ENCODE peak calls at places on chromosome 19, in four cellular contexts. One of them, this sample, is unnamed.

GRCh38 chr19:1676351-1677266 is 24.2 kb upstream of the TCF3 start:
- DNase-seq in GM12892: no peak
- DNase-seq in activated T-cell treated with anti-CD3 and anti-CD28 coated beads, Interleukin-2, amount 50 U/mL, for 48 hours: no peak
- DNase-seq in neural progenitor cell: no peak
- DNase-seq in this sample: no peak

GRCh38 chr19:18663940-18664530 is 19.4 kb upstream of the CRTC1 start:
- DNase-seq in GM12892: no peak
- DNase-seq in activated T-cell treated with anti-CD3 and anti-CD28 coated beads, Interleukin-2, amount 50 U/mL, for 48 hours: no peak
- DNase-seq in neural progenitor cell: no peak
- DNase-seq in this sample: no peak

GRCh38 chr19:29678484-29679106 is 13.3 kb downstream of the PLEKHF1 start:
- DNase-seq in GM12892: no peak
- DNase-seq in activated T-cell treated with anti-CD3 and anti-CD28 coated beads, Interleukin-2, amount 50 U/mL, for 48 hours: no peak
- DNase-seq in neural progenitor cell: no peak
- DNase-seq in this sample: no peak

GRCh38 chr19:3370214-3370720 is 3.9 kb downstream of the NFIC start:
- DNase-seq in GM12892: no peak
- DNase-seq in activated T-cell treated with anti-CD3 and anti-CD28 coated beads, Interleukin-2, amount 50 U/mL, for 48 hours: no peak
- DNase-seq in neural progenitor cell: no peak
- DNase-seq in this sample: no peak

GRCh38 chr19:4368128-4368820 is 24.9 kb downstream of the MPND start:
- DNase-seq in GM12892: no peak
- DNase-seq in activated T-cell treated with anti-CD3 and anti-CD28 coated beads, Interleukin-2, amount 50 U/mL, for 48 hours: peak
- DNase-seq in neural progenitor cell: no peak
- DNase-seq in this sample: no peak

GRCh38 chr19:10575011-10575716 is 6.4 kb upstream of the CDKN2D start:
- DNase-seq in GM12892: no peak
- DNase-seq in activated T-cell treated with anti-CD3 and anti-CD28 coated beads, Interleukin-2, amount 50 U/mL, for 48 hours: no peak
- DNase-seq in neural progenitor cell: no peak
- DNase-seq in this sample: no peak

GRCh38 chr19:10289836-10290438 is at the start of gene ICAM5:
- DNase-seq in GM12892: no peak
- DNase-seq in activated T-cell treated with anti-CD3 and anti-CD28 coated beads, Interleukin-2, amount 50 U/mL, for 48 hours: peak
- DNase-seq in neural progenitor cell: no peak
- DNase-seq in this sample: no peak

GRCh38 chr19:49200238-49200862 is 42.8 kb downstream of the TRPM4 start:
- DNase-seq in GM12892: no peak
- DNase-seq in activated T-cell treated with anti-CD3 and anti-CD28 coated beads, Interleukin-2, amount 50 U/mL, for 48 hours: peak
- DNase-seq in neural progenitor cell: no peak
- DNase-seq in this sample: no peak

GRCh38 chr19:48059331-48059730 is 15.5 kb upstream of the CABP5 start:
- DNase-seq in GM12892: no peak
- DNase-seq in activated T-cell treated with anti-CD3 and anti-CD28 coated beads, Interleukin-2, amount 50 U/mL, for 48 hours: peak
- DNase-seq in neural progenitor cell: no peak
- DNase-seq in this sample: no peak

GRCh38 chr19:17473041-17473440 is 2.7 kb downstream of the SLC27A1 start:
- DNase-seq in GM12892: no peak
- DNase-seq in activated T-cell treated with anti-CD3 and anti-CD28 coated beads, Interleukin-2, amount 50 U/mL, for 48 hours: no peak
- DNase-seq in neural progenitor cell: no peak
- DNase-seq in this sample: no peak

GRCh38 chr19:33377586-33378475 is 4.3 kb downstream of the CEBPG start:
- DNase-seq in GM12892: no peak
- DNase-seq in activated T-cell treated with anti-CD3 and anti-CD28 coated beads, Interleukin-2, amount 50 U/mL, for 48 hours: no peak
- DNase-seq in neural progenitor cell: peak
- DNase-seq in this sample: no peak

This sample was measured in GM12891.